ENCODE peak calls at places on chromosome 17, in four cellular contexts. P is A549, T is IMR-90, J is K562. R is an unnamed sample.

GRCh38 chr17:79784353-79785016 is 6.5 kb downstream of the CBX2 start:
- DNase-seq in P (no peak), T (no peak), J (no peak), R (no peak)

GRCh38 chr17:69535022-69535570 is 120.6 kb downstream of the MAP2K6 start:
- DNase-seq in P (no peak), T (no peak), J (no peak), R (no peak)

GRCh38 chr17:45980855-45981254 is 18.2 kb upstream of the STH start:
- DNase-seq in P (no peak), T (no peak), J (no peak), R (no peak)

GRCh38 chr17:29593546-29594440 is 861 bp downstream of the ANKRD13B start:
- DNase-seq in P (no peak), T (peak), J (peak), R (no peak)

GRCh38 chr17:44828919-44829557 is 1.0 kb downstream of the GJC1 start:
- DNase-seq in P (no peak), T (no peak), J (no peak), R (no peak)

GRCh38 chr17:9940826-9941225 is 35.8 kb upstream of the RCVRN start:
- DNase-seq in P (no peak), T (no peak), J (no peak), R (no peak)

GRCh38 chr17:80260791-80261158 is at the start of gene RNF213:
- DNase-seq in P (peak), T (no peak), J (peak), R (no peak)

GRCh38 chr17:73720187-73720834 is 76.1 kb upstream of the SDK2 start:
- DNase-seq in P (no peak), T (no peak), J (no peak), R (peak)

GRCh38 chr17:49435630-49436029 is 20.9 kb upstream of the PHB1 start:
- DNase-seq in P (no peak), T (no peak), J (no peak), R (no peak)

GRCh38 chr17:22443061-22443460 is 750.7 kb downstream of the KCNJ18 start:
- DNase-seq in P (no peak), T (no peak), J (no peak), R (no peak)

GRCh38 chr17:79834575-79835469 is 4.4 kb downstream of the CBX4 start:
- DNase-seq in P (no peak), T (no peak), J (peak), R (no peak)

GRCh38 chr17:12605222-12605621 is 60.5 kb upstream of the MYOCD start:
- DNase-seq in P (no peak), T (peak), J (no peak), R (no peak)

GRCh38 chr17:13917635-13918034 is 151.7 kb upstream of the COX10 start:
- DNase-seq in P (no peak), T (no peak), J (no peak), R (no peak)

GRCh38 chr17:79955167-79955549 is 80.5 kb downstream of the TBC1D16 start:
- DNase-seq in P (no peak), T (no peak), J (no peak), R (no peak)

GRCh38 chr17:9465216-9465921 is 110.3 kb downstream of the STX8 start:
- DNase-seq in P (no peak), T (peak), J (no peak), R (no peak)

DNA sequence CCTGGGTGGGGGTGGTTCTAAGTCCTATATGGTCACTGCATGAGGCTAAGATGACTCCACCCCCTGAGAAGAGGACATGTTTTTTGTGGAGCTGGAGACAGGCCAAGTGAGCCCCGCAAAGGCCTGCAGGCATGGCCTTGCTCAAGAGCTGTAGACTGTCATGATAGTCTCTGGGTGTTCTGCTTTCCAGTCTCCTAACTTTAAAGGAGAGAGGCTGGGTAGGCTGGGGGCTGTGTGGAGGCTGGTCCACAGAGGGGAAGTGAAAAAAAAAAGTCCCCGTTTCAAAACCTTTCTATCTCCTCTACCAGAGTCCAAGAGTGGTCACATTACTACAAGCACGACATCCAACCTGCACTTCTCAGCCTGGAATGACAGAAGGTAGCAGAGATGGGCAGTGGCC is 27.1 kb downstream of the CDRT4 start:
- DNase-seq in P (no peak), T (no peak), J (peak), R (no peak)
- TF ChIP-seq MAZ in P (no peak), T (no peak), J (no peak), R (no peak)

GRCh38 chr17:77111916-77112315 is 28.9 kb upstream of the SEC14L1 start:
- DNase-seq in P (no peak), T (no peak), J (no peak), R (no peak)
- TF ChIP-seq MAZ in P (no peak), T (no peak), J (no peak), R (no peak)

GRCh38 chr17:65697661-65698060 is 136.2 kb upstream of the AXIN2 start:
- DNase-seq in P (no peak), T (no peak), J (no peak), R (no peak)

GRCh38 chr17:65699459-65699858 is 138.0 kb upstream of the AXIN2 start:
- DNase-seq in P (no peak), T (no peak), J (no peak), R (no peak)

GRCh38 chr17:65694601-65695000 is 133.2 kb upstream of the AXIN2 start:
- DNase-seq in P (no peak), T (no peak), J (no peak), R (no peak)

GRCh38 chr17:65698381-65699061 is 137.1 kb upstream of the AXIN2 start:
- DNase-seq in P (no peak), T (peak), J (no peak), R (peak)

DNA sequence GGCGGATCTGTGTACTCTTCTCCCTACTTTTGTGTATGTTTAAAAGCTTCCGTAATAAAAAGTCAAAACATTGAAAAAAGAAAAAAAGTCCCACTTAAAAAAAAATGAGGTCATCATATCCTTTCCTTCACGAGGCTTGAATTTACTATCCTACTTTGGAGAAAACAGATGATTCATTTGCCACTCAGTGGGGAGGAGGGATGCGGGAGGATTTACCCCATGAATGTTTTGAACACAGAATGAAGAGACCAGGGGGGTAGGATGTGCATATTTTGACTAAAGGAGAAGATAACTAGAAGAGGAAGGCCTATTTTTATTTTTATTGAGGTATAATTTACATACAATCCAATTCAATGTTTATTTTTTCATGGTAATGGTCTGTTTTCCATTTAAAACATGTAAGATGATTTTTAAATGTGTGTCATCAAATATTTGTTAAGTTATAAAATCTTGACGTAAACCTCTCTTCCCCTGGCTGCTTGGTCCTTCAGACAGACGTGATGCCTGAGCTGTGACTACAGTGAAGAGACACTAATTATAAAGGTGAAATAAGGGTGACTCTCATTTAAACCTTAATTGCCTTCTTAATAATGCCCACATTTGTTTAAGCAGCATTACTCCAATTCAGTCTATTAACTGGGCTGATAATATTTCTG is 135.4 kb upstream of the AXIN2 start:
- DNase-seq in P (no peak), T (peak), J (no peak), R (no peak)
- TF ChIP-seq MAZ in P (no peak), T (peak), J (no peak), R (no peak)

DNA sequence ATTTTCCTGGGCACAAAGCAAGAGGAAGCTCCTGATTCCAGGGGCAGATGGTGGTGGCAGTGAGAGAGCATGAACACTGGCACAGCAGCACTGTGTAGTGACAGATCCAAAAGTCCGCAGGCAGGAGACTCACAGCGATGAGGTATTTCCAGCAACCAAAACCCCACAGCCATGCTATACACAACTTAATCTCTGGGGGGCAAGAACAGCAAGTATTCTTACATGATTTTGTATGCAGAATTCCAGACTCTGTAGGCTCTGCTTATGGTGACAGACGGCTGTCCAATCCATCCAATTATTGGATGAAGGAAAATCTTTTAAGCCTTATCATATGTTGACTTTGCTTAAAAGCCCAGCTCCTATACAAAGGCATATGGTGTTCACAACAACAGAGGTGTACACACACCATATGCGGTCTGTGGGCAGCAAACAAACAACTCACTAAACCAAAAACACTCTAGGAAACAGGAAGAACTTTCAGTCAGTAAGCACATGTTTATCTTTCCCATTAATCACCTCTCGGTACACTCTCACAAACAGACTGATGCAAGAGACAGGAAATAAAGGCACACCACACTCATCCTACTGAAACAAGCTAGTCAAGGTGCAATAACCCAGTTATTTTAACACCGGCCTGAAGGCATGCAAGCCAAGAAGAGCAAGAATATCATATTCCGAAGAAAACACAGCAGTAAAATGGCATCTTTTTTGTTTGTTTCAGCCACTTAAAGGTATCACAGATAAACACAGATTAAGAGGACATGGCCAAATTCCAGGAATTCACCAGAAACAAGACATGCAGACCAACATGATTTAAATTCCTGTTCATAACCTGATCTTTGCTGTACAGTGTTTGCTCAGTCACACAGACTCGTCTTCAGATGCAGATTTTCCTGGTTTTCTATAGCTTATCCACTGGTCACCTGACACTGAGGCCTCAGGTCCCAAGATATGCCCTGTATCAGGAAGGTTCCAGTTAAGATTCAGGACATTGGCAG is 47.8 kb downstream of the ERN1 start:
- DNase-seq in P (peak), T (peak), J (peak), R (peak)
- TF ChIP-seq MAZ in P (no peak), T (no peak), J (peak), R (no peak)

DNA sequence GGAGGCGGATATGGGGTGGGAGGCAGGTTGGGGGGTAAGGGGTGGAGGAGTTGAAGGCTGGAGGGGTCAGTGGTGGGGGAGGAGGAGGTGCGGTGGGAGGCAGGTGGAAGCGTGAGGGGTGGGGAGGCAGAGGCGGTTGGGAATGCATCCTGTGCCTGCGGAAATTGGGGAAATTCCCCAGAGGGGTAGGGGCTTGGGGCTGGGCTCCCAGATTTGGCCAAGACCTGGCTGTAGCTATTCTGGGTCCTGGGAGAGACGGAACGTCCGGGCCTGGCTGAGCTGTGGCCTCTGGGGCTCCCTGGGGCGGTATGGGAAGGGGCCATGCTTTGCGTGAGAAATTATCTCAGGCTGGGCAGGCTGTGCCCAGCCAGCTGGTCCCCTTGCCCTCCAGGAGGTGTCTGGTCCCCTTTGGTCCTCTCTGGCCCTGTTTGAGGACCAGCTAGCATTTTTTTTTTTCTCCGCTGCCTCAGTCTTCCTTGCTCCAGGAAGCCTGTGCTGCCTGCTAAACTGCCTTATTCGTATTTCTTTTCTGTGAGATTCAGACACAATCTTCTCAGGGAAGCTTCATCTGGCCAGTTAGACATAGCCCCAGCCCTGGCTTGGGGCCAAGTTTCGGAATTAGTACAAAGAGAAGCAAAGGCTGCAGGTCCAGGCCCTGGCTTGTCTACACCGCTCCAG is 7.3 kb upstream of the TRPV2 start:
- DNase-seq in P (no peak), T (peak), J (peak), R (peak)
- TF ChIP-seq MAZ in P (no peak), T (no peak), J (no peak), R (no peak)

GRCh38 chr17:68060336-68060735 is 24.8 kb downstream of the KPNA2 start:
- DNase-seq in P (no peak), T (no peak), J (no peak), R (no peak)

GRCh38 chr17:68057531-68057952 is 22.0 kb downstream of the KPNA2 start:
- DNase-seq in P (no peak), T (peak), J (no peak), R (no peak)

DNA sequence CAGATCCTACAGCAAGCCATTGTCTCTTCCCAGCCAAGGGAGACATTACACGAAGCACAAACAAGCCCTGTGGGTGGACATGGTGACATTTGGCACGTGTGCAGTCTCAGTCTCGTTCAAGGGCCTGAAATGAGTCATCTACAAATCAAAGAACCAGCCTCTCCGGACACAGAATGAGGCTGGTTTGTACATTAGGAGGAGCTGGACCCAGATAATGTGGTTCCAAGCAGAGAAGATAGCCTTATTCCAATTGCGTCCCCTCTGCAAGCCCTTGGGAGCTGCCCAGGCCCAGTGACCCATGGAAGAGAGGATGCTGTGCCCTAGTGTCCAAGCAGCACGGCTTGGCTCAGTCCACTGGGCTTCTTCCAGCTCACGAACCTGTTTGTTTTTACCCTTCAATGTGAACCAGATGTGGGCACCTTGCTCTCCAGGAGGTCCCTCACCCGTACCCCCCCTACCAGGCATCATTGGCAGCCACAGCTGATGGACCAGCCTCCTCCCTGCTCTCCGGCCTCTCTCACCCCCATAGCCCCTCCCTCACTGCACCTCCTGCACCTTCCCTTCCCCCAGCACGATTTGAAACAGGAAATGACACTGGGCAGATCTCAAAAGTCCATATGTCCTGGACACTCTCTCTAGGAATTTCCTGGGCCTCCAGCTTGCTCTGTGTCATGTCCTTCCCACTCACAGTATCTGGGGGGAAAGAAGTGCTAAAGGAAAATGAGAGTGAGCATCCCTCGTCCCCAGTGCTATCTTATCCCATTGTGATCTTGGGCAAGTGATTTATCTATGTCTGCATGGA is 26.2 kb downstream of the KPNA2 start:
- DNase-seq in P (no peak), T (peak), J (no peak), R (peak)
- TF ChIP-seq MAZ in P (no peak), T (no peak), J (no peak), R (peak)